ENCODE peak calls at places on chromosomes 5 and 9, in nine cellular contexts. One of them, this sample, is unnamed.

GRCh38 chr9:93060746-93061259 is 2.3 kb downstream of the SUSD3 start:
- DNase-seq in M059J: peak; percentile 84
- DNase-seq in activated CD8-positive, alpha-beta T cell treated with anti-CD3 and anti-CD28 coated beads, Interleukin-2, amount 10 ng/mL, durations not matched to agents 7 days and 5 days: peak; percentile 43
- DNase-seq in activated naive CD8-positive, alpha-beta T cell treated with anti-CD3 and anti-CD28 coated beads, Interleukin-2, amount 50 U/mL, for 16 hours: no peak
- DNase-seq in epithelial cell of proximal tubule: no peak
- DNase-seq in T-cell: no peak
- DNase-seq in iris pigment epithelial cell: peak; percentile 17
- DNase-seq in CD8-positive, alpha-beta T cell: no peak
- DNase-seq in neural crest cell: no peak
- DNase-seq in this sample: no peak

GRCh38 chr9:110089681-110090370 is 118.1 kb downstream of the C9orf152 start:
- DNase-seq in M059J: peak; percentile 62
- DNase-seq in activated CD8-positive, alpha-beta T cell treated with anti-CD3 and anti-CD28 coated beads, Interleukin-2, amount 10 ng/mL, durations not matched to agents 7 days and 5 days: no peak
- DNase-seq in activated naive CD8-positive, alpha-beta T cell treated with anti-CD3 and anti-CD28 coated beads, Interleukin-2, amount 50 U/mL, for 16 hours: no peak
- DNase-seq in epithelial cell of proximal tubule: no peak
- DNase-seq in T-cell: no peak
- DNase-seq in iris pigment epithelial cell: no peak
- DNase-seq in CD8-positive, alpha-beta T cell: no peak
- DNase-seq in neural crest cell: no peak
- DNase-seq in this sample: no peak

GRCh38 chr5:17443333-17444125 is 54.5 kb upstream of the TAF11L2 start:
- DNase-seq in M059J: no peak
- DNase-seq in activated CD8-positive, alpha-beta T cell treated with anti-CD3 and anti-CD28 coated beads, Interleukin-2, amount 10 ng/mL, durations not matched to agents 7 days and 5 days: no peak
- DNase-seq in activated naive CD8-positive, alpha-beta T cell treated with anti-CD3 and anti-CD28 coated beads, Interleukin-2, amount 50 U/mL, for 16 hours: no peak
- DNase-seq in epithelial cell of proximal tubule: no peak
- DNase-seq in T-cell: no peak
- DNase-seq in iris pigment epithelial cell: peak; percentile 23
- DNase-seq in CD8-positive, alpha-beta T cell: no peak
- DNase-seq in neural crest cell: no peak
- DNase-seq in this sample: no peak

GRCh38 chr9:77163889-77164288 is 13.4 kb upstream of the VPS13A start:
- DNase-seq in M059J: no peak
- DNase-seq in activated CD8-positive, alpha-beta T cell treated with anti-CD3 and anti-CD28 coated beads, Interleukin-2, amount 10 ng/mL, durations not matched to agents 7 days and 5 days: no peak
- DNase-seq in activated naive CD8-positive, alpha-beta T cell treated with anti-CD3 and anti-CD28 coated beads, Interleukin-2, amount 50 U/mL, for 16 hours: no peak
- DNase-seq in epithelial cell of proximal tubule: peak; percentile 75
- DNase-seq in T-cell: no peak
- DNase-seq in iris pigment epithelial cell: peak; percentile 91
- DNase-seq in CD8-positive, alpha-beta T cell: no peak
- DNase-seq in neural crest cell: no peak
- DNase-seq in this sample: no peak

GRCh38 chr5:58094031-58094430 is 365.9 kb downstream of the PLK2 start:
- DNase-seq in M059J: peak; percentile 95
- DNase-seq in activated CD8-positive, alpha-beta T cell treated with anti-CD3 and anti-CD28 coated beads, Interleukin-2, amount 10 ng/mL, durations not matched to agents 7 days and 5 days: peak; percentile 28
- DNase-seq in activated naive CD8-positive, alpha-beta T cell treated with anti-CD3 and anti-CD28 coated beads, Interleukin-2, amount 50 U/mL, for 16 hours: no peak
- DNase-seq in epithelial cell of proximal tubule: no peak
- DNase-seq in T-cell: no peak
- DNase-seq in iris pigment epithelial cell: peak; percentile 7
- DNase-seq in CD8-positive, alpha-beta T cell: no peak
- DNase-seq in neural crest cell: no peak
- DNase-seq in this sample: no peak

GRCh38 chr9:125601986-125602385 is 105.0 kb downstream of the MAPKAP1 start:
- DNase-seq in M059J: no peak
- DNase-seq in activated CD8-positive, alpha-beta T cell treated with anti-CD3 and anti-CD28 coated beads, Interleukin-2, amount 10 ng/mL, durations not matched to agents 7 days and 5 days: no peak
- DNase-seq in activated naive CD8-positive, alpha-beta T cell treated with anti-CD3 and anti-CD28 coated beads, Interleukin-2, amount 50 U/mL, for 16 hours: no peak
- DNase-seq in epithelial cell of proximal tubule: no peak
- DNase-seq in T-cell: no peak
- DNase-seq in iris pigment epithelial cell: no peak
- DNase-seq in CD8-positive, alpha-beta T cell: no peak
- DNase-seq in neural crest cell: no peak
- DNase-seq in this sample: no peak

GRCh38 chr9:69086769-69087168 is 51.2 kb downstream of the FXN start:
- DNase-seq in M059J: no peak
- DNase-seq in activated CD8-positive, alpha-beta T cell treated with anti-CD3 and anti-CD28 coated beads, Interleukin-2, amount 10 ng/mL, durations not matched to agents 7 days and 5 days: no peak
- DNase-seq in activated naive CD8-positive, alpha-beta T cell treated with anti-CD3 and anti-CD28 coated beads, Interleukin-2, amount 50 U/mL, for 16 hours: no peak
- DNase-seq in epithelial cell of proximal tubule: no peak
- DNase-seq in T-cell: no peak
- DNase-seq in iris pigment epithelial cell: no peak
- DNase-seq in CD8-positive, alpha-beta T cell: no peak
- DNase-seq in neural crest cell: no peak
- DNase-seq in this sample: no peak

GRCh38 chr9:136694163-136694864 is 7.1 kb upstream of the AGPAT2 start:
- DNase-seq in M059J: peak; percentile 38
- DNase-seq in activated CD8-positive, alpha-beta T cell treated with anti-CD3 and anti-CD28 coated beads, Interleukin-2, amount 10 ng/mL, durations not matched to agents 7 days and 5 days: peak; percentile 51
- DNase-seq in activated naive CD8-positive, alpha-beta T cell treated with anti-CD3 and anti-CD28 coated beads, Interleukin-2, amount 50 U/mL, for 16 hours: no peak
- DNase-seq in epithelial cell of proximal tubule: no peak
- DNase-seq in T-cell: no peak
- DNase-seq in iris pigment epithelial cell: peak; percentile 28
- DNase-seq in CD8-positive, alpha-beta T cell: peak; percentile 29
- DNase-seq in neural crest cell: peak; percentile 61
- DNase-seq in this sample: no peak

GRCh38 chr5:105168806-105169205 is 1606.2 kb upstream of the NUDT12 start:
- DNase-seq in M059J: peak; percentile 15
- DNase-seq in activated CD8-positive, alpha-beta T cell treated with anti-CD3 and anti-CD28 coated beads, Interleukin-2, amount 10 ng/mL, durations not matched to agents 7 days and 5 days: no peak
- DNase-seq in activated naive CD8-positive, alpha-beta T cell treated with anti-CD3 and anti-CD28 coated beads, Interleukin-2, amount 50 U/mL, for 16 hours: no peak
- DNase-seq in epithelial cell of proximal tubule: no peak
- DNase-seq in T-cell: no peak
- DNase-seq in iris pigment epithelial cell: no peak
- DNase-seq in CD8-positive, alpha-beta T cell: no peak
- DNase-seq in neural crest cell: no peak
- DNase-seq in this sample: no peak

GRCh38 chr9:88748566-88749238 is 213.7 kb downstream of the NXNL2 start:
- DNase-seq in M059J: peak; percentile 65
- DNase-seq in activated CD8-positive, alpha-beta T cell treated with anti-CD3 and anti-CD28 coated beads, Interleukin-2, amount 10 ng/mL, durations not matched to agents 7 days and 5 days: no peak
- DNase-seq in activated naive CD8-positive, alpha-beta T cell treated with anti-CD3 and anti-CD28 coated beads, Interleukin-2, amount 50 U/mL, for 16 hours: no peak
- DNase-seq in epithelial cell of proximal tubule: peak; percentile 33
- DNase-seq in T-cell: no peak
- DNase-seq in iris pigment epithelial cell: peak; percentile 95
- DNase-seq in CD8-positive, alpha-beta T cell: no peak
- DNase-seq in neural crest cell: no peak
- DNase-seq in this sample: no peak

GRCh38 chr5:142325677-142326479 is 1.1 kb upstream of the SPRY4 start:
- DNase-seq in M059J: peak; percentile 89
- DNase-seq in activated CD8-positive, alpha-beta T cell treated with anti-CD3 and anti-CD28 coated beads, Interleukin-2, amount 10 ng/mL, durations not matched to agents 7 days and 5 days: peak; percentile 30
- DNase-seq in activated naive CD8-positive, alpha-beta T cell treated with anti-CD3 and anti-CD28 coated beads, Interleukin-2, amount 50 U/mL, for 16 hours: no peak
- DNase-seq in epithelial cell of proximal tubule: no peak
- DNase-seq in T-cell: no peak
- DNase-seq in iris pigment epithelial cell: peak; percentile 90
- DNase-seq in CD8-positive, alpha-beta T cell: no peak
- DNase-seq in neural crest cell: peak; percentile 61
- DNase-seq in this sample: peak; percentile 3

GRCh38 chr9:128689820-128690683 is 1.0 kb downstream of the SET start:
- DNase-seq in M059J: peak; percentile 40
- DNase-seq in activated CD8-positive, alpha-beta T cell treated with anti-CD3 and anti-CD28 coated beads, Interleukin-2, amount 10 ng/mL, durations not matched to agents 7 days and 5 days: peak; percentile 67
- DNase-seq in activated naive CD8-positive, alpha-beta T cell treated with anti-CD3 and anti-CD28 coated beads, Interleukin-2, amount 50 U/mL, for 16 hours: no peak
- DNase-seq in epithelial cell of proximal tubule: no peak
- DNase-seq in T-cell: no peak
- DNase-seq in iris pigment epithelial cell: peak; percentile 46
- DNase-seq in CD8-positive, alpha-beta T cell: peak; percentile 57
- DNase-seq in neural crest cell: no peak
- DNase-seq in this sample: peak; percentile 39

GRCh38 chr9:77809552-77809951 is 161.4 kb upstream of the GNA14 start:
- DNase-seq in M059J: peak; percentile 54
- DNase-seq in activated CD8-positive, alpha-beta T cell treated with anti-CD3 and anti-CD28 coated beads, Interleukin-2, amount 10 ng/mL, durations not matched to agents 7 days and 5 days: no peak
- DNase-seq in activated naive CD8-positive, alpha-beta T cell treated with anti-CD3 and anti-CD28 coated beads, Interleukin-2, amount 50 U/mL, for 16 hours: no peak
- DNase-seq in epithelial cell of proximal tubule: no peak
- DNase-seq in T-cell: no peak
- DNase-seq in iris pigment epithelial cell: peak; percentile 35
- DNase-seq in CD8-positive, alpha-beta T cell: no peak
- DNase-seq in neural crest cell: no peak
- DNase-seq in this sample: no peak

GRCh38 chr5:112921833-112922817 is at the start of gene REEP5:
- DNase-seq in M059J: peak; percentile 77
- DNase-seq in activated CD8-positive, alpha-beta T cell treated with anti-CD3 and anti-CD28 coated beads, Interleukin-2, amount 10 ng/mL, durations not matched to agents 7 days and 5 days: peak; percentile 88
- DNase-seq in activated naive CD8-positive, alpha-beta T cell treated with anti-CD3 and anti-CD28 coated beads, Interleukin-2, amount 50 U/mL, for 16 hours: peak; percentile 64
- DNase-seq in epithelial cell of proximal tubule: no peak
- DNase-seq in T-cell: peak; percentile 77
- DNase-seq in iris pigment epithelial cell: peak; percentile 66
- DNase-seq in CD8-positive, alpha-beta T cell: peak; percentile 84
- DNase-seq in neural crest cell: peak; percentile 75
- DNase-seq in this sample: peak; percentile 87

GRCh38 chr5:39218482-39219381 is 631 bp downstream of the FYB1 start:
- DNase-seq in M059J: no peak
- DNase-seq in activated CD8-positive, alpha-beta T cell treated with anti-CD3 and anti-CD28 coated beads, Interleukin-2, amount 10 ng/mL, durations not matched to agents 7 days and 5 days: no peak
- DNase-seq in activated naive CD8-positive, alpha-beta T cell treated with anti-CD3 and anti-CD28 coated beads, Interleukin-2, amount 50 U/mL, for 16 hours: no peak
- DNase-seq in epithelial cell of proximal tubule: no peak
- DNase-seq in T-cell: no peak
- DNase-seq in iris pigment epithelial cell: no peak
- DNase-seq in CD8-positive, alpha-beta T cell: no peak
- DNase-seq in neural crest cell: no peak
- DNase-seq in this sample: no peak

GRCh38 chr5:168215646-168216045 is 75.8 kb upstream of the WWC1 start:
- DNase-seq in M059J: no peak
- DNase-seq in activated CD8-positive, alpha-beta T cell treated with anti-CD3 and anti-CD28 coated beads, Interleukin-2, amount 10 ng/mL, durations not matched to agents 7 days and 5 days: no peak
- DNase-seq in activated naive CD8-positive, alpha-beta T cell treated with anti-CD3 and anti-CD28 coated beads, Interleukin-2, amount 50 U/mL, for 16 hours: no peak
- DNase-seq in epithelial cell of proximal tubule: no peak
- DNase-seq in T-cell: no peak
- DNase-seq in iris pigment epithelial cell: no peak
- DNase-seq in CD8-positive, alpha-beta T cell: no peak
- DNase-seq in neural crest cell: no peak
- DNase-seq in this sample: no peak

GRCh38 chr5:92704590-92704989 is 876.4 kb downstream of the NR2F1-AS1 start:
- DNase-seq in M059J: peak; percentile 45
- DNase-seq in activated CD8-positive, alpha-beta T cell treated with anti-CD3 and anti-CD28 coated beads, Interleukin-2, amount 10 ng/mL, durations not matched to agents 7 days and 5 days: no peak
- DNase-seq in activated naive CD8-positive, alpha-beta T cell treated with anti-CD3 and anti-CD28 coated beads, Interleukin-2, amount 50 U/mL, for 16 hours: no peak
- DNase-seq in epithelial cell of proximal tubule: no peak
- DNase-seq in T-cell: no peak
- DNase-seq in iris pigment epithelial cell: no peak
- DNase-seq in CD8-positive, alpha-beta T cell: no peak
- DNase-seq in neural crest cell: no peak
- DNase-seq in this sample: no peak

GRCh38 chr5:83340511-83340918 is 131.0 kb upstream of the VCAN start:
- DNase-seq in M059J: no peak
- DNase-seq in activated CD8-positive, alpha-beta T cell treated with anti-CD3 and anti-CD28 coated beads, Interleukin-2, amount 10 ng/mL, durations not matched to agents 7 days and 5 days: peak; percentile 25
- DNase-seq in activated naive CD8-positive, alpha-beta T cell treated with anti-CD3 and anti-CD28 coated beads, Interleukin-2, amount 50 U/mL, for 16 hours: no peak
- DNase-seq in epithelial cell of proximal tubule: no peak
- DNase-seq in T-cell: no peak
- DNase-seq in iris pigment epithelial cell: no peak
- DNase-seq in CD8-positive, alpha-beta T cell: no peak
- DNase-seq in neural crest cell: no peak
- DNase-seq in this sample: peak; percentile 50

GRCh38 chr5:171419663-171420428 is 399 bp downstream of the FGF18 start:
- DNase-seq in M059J: peak; percentile 16
- DNase-seq in activated CD8-positive, alpha-beta T cell treated with anti-CD3 and anti-CD28 coated beads, Interleukin-2, amount 10 ng/mL, durations not matched to agents 7 days and 5 days: peak; percentile 32
- DNase-seq in activated naive CD8-positive, alpha-beta T cell treated with anti-CD3 and anti-CD28 coated beads, Interleukin-2, amount 50 U/mL, for 16 hours: no peak
- DNase-seq in epithelial cell of proximal tubule: no peak
- DNase-seq in T-cell: no peak
- DNase-seq in iris pigment epithelial cell: peak; percentile 53
- DNase-seq in CD8-positive, alpha-beta T cell: peak; percentile 18
- DNase-seq in neural crest cell: peak; percentile 40
- DNase-seq in this sample: no peak

GRCh38 chr5:102715405-102715804 is 39.7 kb upstream of the PAM start:
- DNase-seq in M059J: peak; percentile 69
- DNase-seq in activated CD8-positive, alpha-beta T cell treated with anti-CD3 and anti-CD28 coated beads, Interleukin-2, amount 10 ng/mL, durations not matched to agents 7 days and 5 days: no peak
- DNase-seq in activated naive CD8-positive, alpha-beta T cell treated with anti-CD3 and anti-CD28 coated beads, Interleukin-2, amount 50 U/mL, for 16 hours: no peak
- DNase-seq in epithelial cell of proximal tubule: peak; percentile 61
- DNase-seq in T-cell: no peak
- DNase-seq in iris pigment epithelial cell: peak; percentile 92
- DNase-seq in CD8-positive, alpha-beta T cell: no peak
- DNase-seq in neural crest cell: no peak
- DNase-seq in this sample: no peak

GRCh38 chr5:117504245-117504644 is 929.6 kb upstream of the SEMA6A start:
- DNase-seq in M059J: no peak
- DNase-seq in activated CD8-positive, alpha-beta T cell treated with anti-CD3 and anti-CD28 coated beads, Interleukin-2, amount 10 ng/mL, durations not matched to agents 7 days and 5 days: no peak
- DNase-seq in activated naive CD8-positive, alpha-beta T cell treated with anti-CD3 and anti-CD28 coated beads, Interleukin-2, amount 50 U/mL, for 16 hours: no peak
- DNase-seq in epithelial cell of proximal tubule: no peak
- DNase-seq in T-cell: no peak
- DNase-seq in iris pigment epithelial cell: no peak
- DNase-seq in CD8-positive, alpha-beta T cell: no peak
- DNase-seq in neural crest cell: no peak
- DNase-seq in this sample: no peak

GRCh38 chr5:411728-412127 is 31.2 kb upstream of the EXOC3 start:
- DNase-seq in M059J: no peak
- DNase-seq in activated CD8-positive, alpha-beta T cell treated with anti-CD3 and anti-CD28 coated beads, Interleukin-2, amount 10 ng/mL, durations not matched to agents 7 days and 5 days: no peak
- DNase-seq in activated naive CD8-positive, alpha-beta T cell treated with anti-CD3 and anti-CD28 coated beads, Interleukin-2, amount 50 U/mL, for 16 hours: no peak
- DNase-seq in epithelial cell of proximal tubule: no peak
- DNase-seq in T-cell: no peak
- DNase-seq in iris pigment epithelial cell: no peak
- DNase-seq in CD8-positive, alpha-beta T cell: no peak
- DNase-seq in neural crest cell: no peak
- DNase-seq in this sample: no peak

GRCh38 chr9:37969558-37970300 is 65.8 kb upstream of the SLC25A51 start:
- DNase-seq in M059J: no peak
- DNase-seq in activated CD8-positive, alpha-beta T cell treated with anti-CD3 and anti-CD28 coated beads, Interleukin-2, amount 10 ng/mL, durations not matched to agents 7 days and 5 days: no peak
- DNase-seq in activated naive CD8-positive, alpha-beta T cell treated with anti-CD3 and anti-CD28 coated beads, Interleukin-2, amount 50 U/mL, for 16 hours: no peak
- DNase-seq in epithelial cell of proximal tubule: no peak
- DNase-seq in T-cell: no peak
- DNase-seq in iris pigment epithelial cell: no peak
- DNase-seq in CD8-positive, alpha-beta T cell: no peak
- DNase-seq in neural crest cell: no peak
- DNase-seq in this sample: no peak

GRCh38 chr9:99371376-99371775 is 149.3 kb downstream of the SEC61B start:
- DNase-seq in M059J: no peak
- DNase-seq in activated CD8-positive, alpha-beta T cell treated with anti-CD3 and anti-CD28 coated beads, Interleukin-2, amount 10 ng/mL, durations not matched to agents 7 days and 5 days: no peak
- DNase-seq in activated naive CD8-positive, alpha-beta T cell treated with anti-CD3 and anti-CD28 coated beads, Interleukin-2, amount 50 U/mL, for 16 hours: no peak
- DNase-seq in epithelial cell of proximal tubule: no peak
- DNase-seq in T-cell: no peak
- DNase-seq in iris pigment epithelial cell: no peak
- DNase-seq in CD8-positive, alpha-beta T cell: no peak
- DNase-seq in neural crest cell: no peak
- DNase-seq in this sample: no peak

GRCh38 chr5:112703866-112704820 is 33.5 kb upstream of the APC start:
- DNase-seq in M059J: peak; percentile 38
- DNase-seq in activated CD8-positive, alpha-beta T cell treated with anti-CD3 and anti-CD28 coated beads, Interleukin-2, amount 10 ng/mL, durations not matched to agents 7 days and 5 days: no peak
- DNase-seq in activated naive CD8-positive, alpha-beta T cell treated with anti-CD3 and anti-CD28 coated beads, Interleukin-2, amount 50 U/mL, for 16 hours: no peak
- DNase-seq in epithelial cell of proximal tubule: no peak
- DNase-seq in T-cell: no peak
- DNase-seq in iris pigment epithelial cell: peak; percentile 60
- DNase-seq in CD8-positive, alpha-beta T cell: no peak
- DNase-seq in neural crest cell: no peak
- DNase-seq in this sample: no peak

GRCh38 chr9:119793272-119793671 is 424.0 kb upstream of the BRINP1 start:
- DNase-seq in M059J: no peak
- DNase-seq in activated CD8-positive, alpha-beta T cell treated with anti-CD3 and anti-CD28 coated beads, Interleukin-2, amount 10 ng/mL, durations not matched to agents 7 days and 5 days: no peak
- DNase-seq in activated naive CD8-positive, alpha-beta T cell treated with anti-CD3 and anti-CD28 coated beads, Interleukin-2, amount 50 U/mL, for 16 hours: no peak
- DNase-seq in epithelial cell of proximal tubule: no peak
- DNase-seq in T-cell: no peak
- DNase-seq in iris pigment epithelial cell: no peak
- DNase-seq in CD8-positive, alpha-beta T cell: no peak
- DNase-seq in neural crest cell: no peak
- DNase-seq in this sample: no peak

GRCh38 chr5:68662804-68663307 is 431.0 kb upstream of the SLC30A5 start:
- DNase-seq in M059J: no peak
- DNase-seq in activated CD8-positive, alpha-beta T cell treated with anti-CD3 and anti-CD28 coated beads, Interleukin-2, amount 10 ng/mL, durations not matched to agents 7 days and 5 days: no peak
- DNase-seq in activated naive CD8-positive, alpha-beta T cell treated with anti-CD3 and anti-CD28 coated beads, Interleukin-2, amount 50 U/mL, for 16 hours: no peak
- DNase-seq in epithelial cell of proximal tubule: no peak
- DNase-seq in T-cell: no peak
- DNase-seq in iris pigment epithelial cell: no peak
- DNase-seq in CD8-positive, alpha-beta T cell: no peak
- DNase-seq in neural crest cell: no peak
- DNase-seq in this sample: no peak

GRCh38 chr5:167639761-167640160 is 651.7 kb upstream of the WWC1 start:
- DNase-seq in M059J: peak; percentile 68
- DNase-seq in activated CD8-positive, alpha-beta T cell treated with anti-CD3 and anti-CD28 coated beads, Interleukin-2, amount 10 ng/mL, durations not matched to agents 7 days and 5 days: no peak
- DNase-seq in activated naive CD8-positive, alpha-beta T cell treated with anti-CD3 and anti-CD28 coated beads, Interleukin-2, amount 50 U/mL, for 16 hours: no peak
- DNase-seq in epithelial cell of proximal tubule: no peak
- DNase-seq in T-cell: no peak
- DNase-seq in iris pigment epithelial cell: peak; percentile 53
- DNase-seq in CD8-positive, alpha-beta T cell: no peak
- DNase-seq in neural crest cell: no peak
- DNase-seq in this sample: no peak

This sample was measured in CD4-positive, alpha-beta memory T cell.